ENCODE peak calls at places on chromosome 18, in five cellular contexts. One of them, this sample, is unnamed. For H3K36me3, the result is how much of the 10 kb centered on the place peaks cover.

GRCh38 chr18:51997129-51997528 is 342.9 kb upstream of the DCC start:
- DNase-seq in tibial artery: no peak
- DNase-seq in breast epithelium: no peak
- DNase-seq in hepatocyte: no peak
- DNase-seq in OCI-LY7: no peak
- DNase-seq in this sample: no peak

GRCh38 chr18:49842656-49843055 is 29.3 kb upstream of the ACAA2 start:
- DNase-seq in tibial artery: no peak
- DNase-seq in breast epithelium: no peak
- DNase-seq in hepatocyte: no peak
- DNase-seq in OCI-LY7: no peak
- DNase-seq in this sample: no peak

GRCh38 chr18:56900195-56901094 is 246.4 kb upstream of the BOD1L2 start:
- DNase-seq in tibial artery: no peak
- DNase-seq in breast epithelium: no peak
- DNase-seq in hepatocyte: no peak
- DNase-seq in OCI-LY7: no peak
- DNase-seq in this sample: no peak

GRCh38 chr18:51082571-51083264 is 52.7 kb downstream of the SMAD4 start:
- DNase-seq in tibial artery: no peak
- DNase-seq in breast epithelium: no peak
- DNase-seq in hepatocyte: no peak
- DNase-seq in OCI-LY7: no peak
- DNase-seq in this sample: no peak

GRCh38 chr18:80137976-80138375 is 28.9 kb downstream of the ADNP2 start:
- DNase-seq in tibial artery: no peak
- DNase-seq in breast epithelium: no peak
- DNase-seq in hepatocyte: no peak
- DNase-seq in OCI-LY7: no peak
- DNase-seq in this sample: no peak

GRCh38 chr18:23528580-23529472 is 25.5 kb downstream of the RMC1 start:
- DNase-seq in tibial artery: peak
- DNase-seq in breast epithelium: no peak
- DNase-seq in hepatocyte: no peak
- DNase-seq in OCI-LY7: no peak
- DNase-seq in this sample: peak

GRCh38 chr18:7784171-7784570 is 217.1 kb downstream of the PTPRM start:
- DNase-seq in tibial artery: no peak
- DNase-seq in breast epithelium: no peak
- DNase-seq in hepatocyte: no peak
- DNase-seq in OCI-LY7: no peak
- DNase-seq in this sample: no peak

GRCh38 chr18:70074091-70074490 is 126.4 kb upstream of the CD226 start:
- DNase-seq in tibial artery: no peak
- DNase-seq in breast epithelium: no peak
- DNase-seq in hepatocyte: no peak
- DNase-seq in OCI-LY7: no peak
- DNase-seq in this sample: no peak

GRCh38 chr18:41974661-41975286 is 19.7 kb downstream of the PIK3C3 start:
- DNase-seq in tibial artery: no peak
- DNase-seq in breast epithelium: no peak
- DNase-seq in hepatocyte: no peak
- DNase-seq in OCI-LY7: no peak
- DNase-seq in this sample: no peak

GRCh38 chr18:41134426-41134825 is 820.6 kb upstream of the PIK3C3 start:
- DNase-seq in tibial artery: no peak
- DNase-seq in breast epithelium: no peak
- DNase-seq in hepatocyte: no peak
- DNase-seq in OCI-LY7: no peak
- DNase-seq in this sample: no peak

GRCh38 chr18:45071959-45072358 is 391.3 kb downstream of the SETBP1 start:
- DNase-seq in tibial artery: no peak
- DNase-seq in breast epithelium: no peak
- DNase-seq in hepatocyte: no peak
- DNase-seq in OCI-LY7: no peak
- DNase-seq in this sample: no peak

GRCh38 chr18:6120820-6121279 is 225.5 kb upstream of the TMEM200C start:
- DNase-seq in tibial artery: no peak
- DNase-seq in breast epithelium: no peak
- DNase-seq in hepatocyte: no peak
- DNase-seq in OCI-LY7: no peak
- DNase-seq in this sample: no peak

GRCh38 chr18:28794459-28795245 is 617.7 kb upstream of the CDH2 start:
- DNase-seq in tibial artery: no peak
- DNase-seq in breast epithelium: no peak
- DNase-seq in hepatocyte: no peak
- DNase-seq in OCI-LY7: no peak
- DNase-seq in this sample: no peak

GRCh38 chr18:8893221-8893620 is 187.9 kb downstream of the MTCL1 start:
- DNase-seq in tibial artery: no peak
- DNase-seq in breast epithelium: no peak
- DNase-seq in hepatocyte: no peak
- DNase-seq in OCI-LY7: no peak
- DNase-seq in this sample: no peak

GRCh38 chr18:41058351-41059125 is 896.5 kb upstream of the PIK3C3 start:
- DNase-seq in tibial artery: no peak
- DNase-seq in breast epithelium: no peak
- DNase-seq in hepatocyte: no peak
- DNase-seq in OCI-LY7: no peak
- DNase-seq in this sample: no peak

GRCh38 chr18:22113144-22113813 is 56.1 kb upstream of the GATA6 start:
- DNase-seq in tibial artery: no peak
- DNase-seq in breast epithelium: no peak
- DNase-seq in hepatocyte: no peak
- DNase-seq in OCI-LY7: no peak
- DNase-seq in this sample: peak

GRCh38 chr18:6719914-6720692 is 9.4 kb upstream of the ARHGAP28 start:
- DNase-seq in tibial artery: no peak
- DNase-seq in breast epithelium: no peak
- DNase-seq in hepatocyte: no peak
- DNase-seq in OCI-LY7: no peak
- DNase-seq in this sample: no peak

GRCh38 chr18:44521673-44522032 is 159.0 kb upstream of the SETBP1 start:
- DNase-seq in tibial artery: no peak
- DNase-seq in breast epithelium: no peak
- DNase-seq in hepatocyte: no peak
- DNase-seq in OCI-LY7: no peak
- DNase-seq in this sample: no peak

GRCh38 chr18:9043581-9043980 is 58.9 kb upstream of the NDUFV2 start:
- DNase-seq in tibial artery: no peak
- DNase-seq in breast epithelium: no peak
- DNase-seq in hepatocyte: no peak
- DNase-seq in OCI-LY7: no peak
- DNase-seq in this sample: no peak

GRCh38 chr18:75923169-75923568 is 495.7 kb upstream of the SMIM21 start:
- DNase-seq in tibial artery: peak
- DNase-seq in breast epithelium: peak
- DNase-seq in hepatocyte: peak
- DNase-seq in OCI-LY7: no peak
- DNase-seq in this sample: peak

GRCh38 chr18:58310517-58310916 is 266.5 kb downstream of the NEDD4L start:
- DNase-seq in tibial artery: no peak
- DNase-seq in breast epithelium: peak
- DNase-seq in hepatocyte: peak
- DNase-seq in OCI-LY7: no peak
- DNase-seq in this sample: peak

GRCh38 chr18:11037841-11038240 is 111.5 kb downstream of the PIEZO2 start:
- DNase-seq in tibial artery: no peak
- DNase-seq in breast epithelium: no peak
- DNase-seq in hepatocyte: no peak
- DNase-seq in OCI-LY7: no peak
- DNase-seq in this sample: no peak

GRCh38 chr18:34600118-34600517 is 110.0 kb upstream of the DTNA start:
- DNase-seq in tibial artery: no peak
- DNase-seq in breast epithelium: no peak
- DNase-seq in hepatocyte: no peak
- DNase-seq in OCI-LY7: no peak
- DNase-seq in this sample: no peak

GRCh38 chr18:53004798-53005197 is 664.8 kb downstream of the DCC start:
- DNase-seq in tibial artery: no peak
- DNase-seq in breast epithelium: no peak
- DNase-seq in hepatocyte: peak
- DNase-seq in OCI-LY7: no peak
- DNase-seq in this sample: no peak

GRCh38 chr18:45066868-45067267 is 386.2 kb downstream of the SETBP1 start:
- DNase-seq in tibial artery: no peak
- DNase-seq in breast epithelium: no peak
- DNase-seq in hepatocyte: no peak
- DNase-seq in OCI-LY7: no peak
- DNase-seq in this sample: peak

GRCh38 chr18:59802031-59802430 is 97.8 kb upstream of the PMAIP1 start:
- DNase-seq in tibial artery: no peak
- DNase-seq in breast epithelium: no peak
- DNase-seq in hepatocyte: no peak
- DNase-seq in OCI-LY7: no peak
- DNase-seq in this sample: no peak

GRCh38 chr18:6623278-6623677 is 106.2 kb upstream of the ARHGAP28 start:
- DNase-seq in tibial artery: no peak
- DNase-seq in breast epithelium: no peak
- DNase-seq in hepatocyte: no peak
- DNase-seq in OCI-LY7: no peak
- DNase-seq in this sample: no peak

GRCh38 chr18:58728719-58729118 is 57.5 kb downstream of the MALT1 start:
- DNase-seq in tibial artery: no peak
- DNase-seq in breast epithelium: no peak
- DNase-seq in hepatocyte: no peak
- DNase-seq in OCI-LY7: no peak
- DNase-seq in this sample: no peak

GRCh38 chr18:61093967-61094366 is 239.3 kb upstream of the CDH20 start:
- DNase-seq in tibial artery: no peak
- DNase-seq in breast epithelium: no peak
- DNase-seq in hepatocyte: no peak
- DNase-seq in OCI-LY7: no peak
- DNase-seq in this sample: no peak

GRCh38 chr18:43588838-43589237 is 311.5 kb upstream of the SYT4 start:
- DNase-seq in tibial artery: no peak
- DNase-seq in breast epithelium: no peak
- DNase-seq in hepatocyte: no peak
- DNase-seq in OCI-LY7: no peak
- DNase-seq in this sample: no peak

GRCh38 chr18:66752733-66753132 is 148.8 kb upstream of the CDH19 start:
- DNase-seq in tibial artery: no peak
- DNase-seq in breast epithelium: no peak
- DNase-seq in hepatocyte: peak
- DNase-seq in OCI-LY7: no peak
- DNase-seq in this sample: no peak

GRCh38 chr18:66749475-66750035 is 145.7 kb upstream of the CDH19 start:
- DNase-seq in tibial artery: no peak
- DNase-seq in breast epithelium: no peak
- DNase-seq in hepatocyte: no peak
- DNase-seq in OCI-LY7: no peak
- DNase-seq in this sample: no peak

GRCh38 chr18:66754335-66754734 is 150.4 kb upstream of the CDH19 start:
- DNase-seq in tibial artery: no peak
- DNase-seq in breast epithelium: no peak
- DNase-seq in hepatocyte: no peak
- DNase-seq in OCI-LY7: no peak
- DNase-seq in this sample: no peak

GRCh38 chr18:66749030-66749429 is 145.1 kb upstream of the CDH19 start:
- DNase-seq in tibial artery: no peak
- DNase-seq in breast epithelium: no peak
- DNase-seq in hepatocyte: no peak
- DNase-seq in OCI-LY7: no peak
- DNase-seq in this sample: no peak
- TF ChIP-seq CTCF in tibial artery: no peak
- TF ChIP-seq CTCF in breast epithelium: no peak
- TF ChIP-seq CTCF in hepatocyte: peak
- TF ChIP-seq CTCF in OCI-LY7: no peak
- TF ChIP-seq CTCF in this sample: peak

GRCh38 chr18:54775686-54776085 is 52.6 kb upstream of the RAB27B start:
- DNase-seq in tibial artery: no peak
- DNase-seq in breast epithelium: no peak
- DNase-seq in hepatocyte: no peak
- DNase-seq in OCI-LY7: no peak
- DNase-seq in this sample: no peak

GRCh38 chr18:54774971-54775665 is 53.2 kb upstream of the RAB27B start:
- DNase-seq in tibial artery: no peak
- DNase-seq in breast epithelium: no peak
- DNase-seq in hepatocyte: no peak
- DNase-seq in OCI-LY7: no peak
- DNase-seq in this sample: no peak

GRCh38 chr18:54777989-54778388 is 50.3 kb upstream of the RAB27B start:
- DNase-seq in tibial artery: no peak
- DNase-seq in breast epithelium: no peak
- DNase-seq in hepatocyte: no peak
- DNase-seq in OCI-LY7: no peak
- DNase-seq in this sample: no peak

GRCh38 chr18:54776282-54776977 is 51.8 kb upstream of the RAB27B start:
- DNase-seq in tibial artery: peak
- DNase-seq in breast epithelium: peak
- DNase-seq in hepatocyte: peak
- DNase-seq in OCI-LY7: no peak
- DNase-seq in this sample: no peak

GRCh38 chr18:54777118-54777791 is 51.0 kb upstream of the RAB27B start:
- DNase-seq in tibial artery: no peak
- DNase-seq in breast epithelium: no peak
- DNase-seq in hepatocyte: no peak
- DNase-seq in OCI-LY7: no peak
- DNase-seq in this sample: no peak
- H3K27ac ChIP-seq in tibial artery: no peak
- H3K27ac ChIP-seq in breast epithelium: no peak
- H3K27ac ChIP-seq in hepatocyte: peak
- H3K27ac ChIP-seq in OCI-LY7: no peak
- H3K27ac ChIP-seq in this sample: no peak

DNA sequence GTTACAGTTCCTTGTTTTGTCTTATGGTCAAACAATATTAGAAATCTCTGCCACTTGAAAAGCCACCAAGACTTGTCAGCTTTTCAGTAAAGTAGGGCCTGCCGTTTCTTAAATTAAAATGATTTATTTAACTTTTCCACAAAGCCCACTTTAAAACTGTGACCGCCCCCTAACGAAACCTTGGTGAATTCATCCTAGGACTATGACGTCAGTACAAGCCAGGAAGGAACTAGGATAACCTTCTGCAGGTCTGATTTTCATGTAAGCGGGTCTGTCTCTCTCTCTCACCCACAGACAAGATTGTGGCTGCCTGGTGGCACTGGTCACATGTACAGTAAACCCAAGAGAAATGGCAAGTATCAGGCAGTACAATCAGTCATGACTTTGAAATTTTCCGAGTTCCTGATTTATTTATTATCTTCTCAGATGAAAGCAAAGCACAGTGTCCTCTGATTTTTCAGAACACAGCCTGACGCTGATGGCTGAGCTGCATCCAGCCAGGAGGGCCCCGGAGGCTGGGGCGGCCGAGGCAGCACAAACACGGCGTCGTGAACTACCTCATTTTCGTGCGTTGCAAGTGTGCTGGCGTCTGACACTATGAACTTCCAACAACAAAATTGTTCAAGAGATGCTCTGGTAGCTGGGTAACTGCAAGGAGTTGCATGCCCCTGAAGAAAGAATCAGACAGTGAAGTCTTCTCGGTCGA is 18.9 kb downstream of the SALL3 start:
- DNase-seq in tibial artery: no peak
- DNase-seq in breast epithelium: no peak
- DNase-seq in hepatocyte: no peak
- DNase-seq in OCI-LY7: no peak
- DNase-seq in this sample: no peak
- H3K36me3 ChIP-seq in tibial artery: under half
- H3K36me3 ChIP-seq in breast epithelium: under half
- H3K36me3 ChIP-seq in hepatocyte: under half
- H3K36me3 ChIP-seq in OCI-LY7: under half
- H3K36me3 ChIP-seq in this sample: under half

GRCh38 chr18:48201952-48202898 is 207.0 kb downstream of the ZBTB7C start:
- DNase-seq in tibial artery: no peak
- DNase-seq in breast epithelium: no peak
- DNase-seq in hepatocyte: no peak
- DNase-seq in OCI-LY7: no peak
- DNase-seq in this sample: no peak
- TF ChIP-seq CTCF in tibial artery: no peak
- TF ChIP-seq CTCF in breast epithelium: no peak
- TF ChIP-seq CTCF in hepatocyte: no peak
- TF ChIP-seq CTCF in OCI-LY7: no peak
- TF ChIP-seq CTCF in this sample: no peak

This sample was measured in left ventricle myocardium inferior.